ENCODE peak calls at places on chromosomes 1 and 21, in four cellular contexts. U, A, S and I are unnamed samples.

GRCh38 chr1:26538480-26539412 is 9.2 kb downstream of the RPS6KA1 start:
- DNase-seq in U (peak), A (no peak), S (peak), I (peak)

GRCh38 chr1:221868894-221869293 is 127.0 kb upstream of the DUSP10 start:
- DNase-seq in U (peak), A (no peak), S (no peak), I (no peak)

GRCh38 chr1:227069490-227069889 is 129.4 kb downstream of the COQ8A start:
- DNase-seq in U (no peak), A (no peak), S (no peak), I (no peak)

GRCh38 chr1:41394918-41395598 is 33.8 kb downstream of the FOXO6 start:
- DNase-seq in U (no peak), A (no peak), S (no peak), I (peak)

GRCh38 chr1:184888505-184888904 is 85.8 kb downstream of the NIBAN1 start:
- DNase-seq in U (peak), A (no peak), S (no peak), I (no peak)

GRCh38 chr1:210691039-210691438 is 362.3 kb downstream of the HHAT start:
- DNase-seq in U (no peak), A (no peak), S (no peak), I (no peak)

GRCh38 chr1:30714025-30714424 is 9.4 kb downstream of the MATN1 start:
- DNase-seq in U (no peak), A (no peak), S (no peak), I (no peak)

GRCh38 chr1:197782719-197783328 is 7.5 kb upstream of the DENND1B start:
- DNase-seq in U (no peak), A (no peak), S (no peak), I (no peak)

GRCh38 chr1:205783904-205784303 is 8.6 kb upstream of the RAB29 start:
- DNase-seq in U (no peak), A (no peak), S (no peak), I (no peak)

GRCh38 chr1:183331095-183331742 is 87.0 kb downstream of the NMNAT2 start:
- DNase-seq in U (no peak), A (no peak), S (no peak), I (peak)
- TF ChIP-seq CTCF in U (no peak), A (no peak), S (no peak), I (no peak)

GRCh38 chr1:242651817-242652216 is 127.3 kb upstream of the PLD5 start:
- DNase-seq in U (no peak), A (no peak), S (peak), I (peak)
- TF ChIP-seq CTCF in U (no peak), A (no peak), S (peak), I (peak)

DNA sequence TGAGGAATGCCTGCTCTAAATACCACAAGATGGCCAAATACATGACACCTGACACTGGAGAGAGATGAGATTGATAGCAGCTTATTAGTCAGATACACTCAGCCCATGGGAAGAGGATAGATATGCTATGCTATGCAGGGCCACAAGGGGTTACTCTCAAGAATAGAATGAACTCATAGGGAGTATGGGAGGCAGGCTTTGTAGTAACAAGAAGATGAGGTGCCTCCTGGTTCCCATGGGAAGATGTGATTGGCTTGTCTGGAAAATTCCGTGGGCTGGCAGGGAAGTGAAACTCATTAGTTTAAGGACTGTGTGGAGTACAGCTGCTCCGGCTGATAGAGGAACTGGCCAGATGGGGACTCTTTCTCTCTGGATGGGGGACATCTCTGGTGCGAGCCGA is 16.5 kb downstream of the CCDC30 start:
- DNase-seq in U (peak), A (no peak), S (no peak), I (peak)
- TF ChIP-seq CTCF in U (no peak), A (peak), S (peak), I (peak)

DNA sequence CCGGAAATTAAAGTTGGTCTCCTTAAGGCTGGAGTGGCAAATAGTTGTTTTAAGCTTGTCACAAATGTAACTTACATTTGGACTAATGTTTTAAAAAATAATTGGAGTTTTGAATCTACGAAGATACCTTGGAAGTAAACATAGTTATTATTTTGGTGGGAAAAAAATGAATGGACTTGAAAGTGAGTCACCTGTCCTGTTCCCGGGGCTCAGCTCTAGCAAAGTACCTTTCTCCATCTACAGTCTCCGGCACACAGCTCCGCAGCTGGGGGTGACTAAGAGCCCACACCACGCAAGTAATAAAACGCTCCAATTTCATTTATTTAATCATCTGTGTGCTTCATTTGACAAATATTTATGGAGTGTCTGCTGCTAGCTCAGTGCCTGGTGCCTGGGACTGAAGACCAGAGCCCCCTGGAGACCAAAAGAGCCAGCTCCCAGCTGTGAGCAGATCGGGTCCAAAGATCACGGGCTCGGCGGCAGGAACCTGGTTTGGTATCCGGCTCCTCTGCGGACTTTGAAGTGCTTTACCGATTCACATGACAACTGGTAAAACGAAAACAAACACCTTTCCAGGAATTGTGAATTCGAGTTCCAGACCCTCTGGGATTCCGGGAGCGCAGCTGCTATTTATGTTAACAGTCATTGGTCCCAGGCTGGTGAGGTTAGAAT is 1.7 kb upstream of the RIPK4 start:
- DNase-seq in U (peak), A (peak), S (peak), I (no peak)
- TF ChIP-seq CTCF in U (no peak), A (peak), S (no peak), I (no peak)